ENCODE peak calls at places on chromosomes 1 and 21, in nine cellular contexts. T is upper lobe of left lung, X is Calu3, I is hepatocyte, F is foreskin keratinocyte, Z is lung, G is mucosa of descending colon, P is cardiac fibroblast, D is uterus. Q is an unnamed sample.

GRCh38 chr1:111620412-111620971 is 903 bp downstream of the RAP1A start:
- DNase-seq in Z (peak; percentile 66), I (no peak), F (peak; percentile 36), D (no peak), G (peak; percentile 63), P (no peak), T (no peak), X (no peak), Q (no peak)

GRCh38 chr1:17122449-17123194 is 3.4 kb upstream of the PADI2 start:
- DNase-seq in F (no peak), D (no peak), T (no peak), X (no peak), G (peak; percentile 60), I (no peak), Z (no peak), P (peak; percentile 34), Q (no peak)

GRCh38 chr1:1325288-1326074 is 879 bp downstream of the CPTP start:
- DNase-seq in P (no peak), Z (no peak), F (no peak), X (no peak), D (no peak), T (no peak), G (peak; percentile 70), I (no peak), Q (no peak)

GRCh38 chr21:33644383-33645074 is 2.2 kb downstream of the ITSN1 start:
- DNase-seq in G (no peak), F (peak; percentile 13), D (peak; percentile 39), I (peak; percentile 57), X (no peak), Z (no peak), T (no peak), P (peak; percentile 90), Q (no peak)

GRCh38 chr1:24540906-24541710 is 14.8 kb upstream of the NCMAP start:
- DNase-seq in X (peak; percentile 57), P (peak; percentile 60), Z (peak; percentile 53), F (peak; percentile 39), T (no peak), D (no peak), I (peak; percentile 78), G (peak; percentile 76), Q (no peak)

GRCh38 chr1:191641420-191642215 is 516.6 kb upstream of the RGS18 start:
- DNase-seq in F (peak; percentile 35), G (no peak), I (no peak), X (no peak), T (no peak), Z (no peak), D (no peak), P (no peak), Q (no peak)

GRCh38 chr1:164660415-164661174 is 101.6 kb downstream of the PBX1 start:
- DNase-seq in G (peak; percentile 38), I (no peak), Z (no peak), D (no peak), T (no peak), F (no peak), X (peak; percentile 49), P (peak; percentile 47), Q (no peak)

GRCh38 chr1:119773711-119774241 is 5.1 kb upstream of the HMGCS2 start:
- DNase-seq in D (no peak), T (no peak), F (peak; percentile 32), P (peak; percentile 56), X (no peak), I (no peak), Z (no peak), G (no peak), Q (no peak)

GRCh38 chr1:154442006-154442740 is 37.0 kb downstream of the IL6R start:
- DNase-seq in T (peak; percentile 58), F (no peak), P (peak; percentile 72), D (no peak), G (peak; percentile 27), X (no peak), I (no peak), Z (no peak), Q (no peak)
- TF ChIP-seq CTCF in T (peak; percentile 21), F (peak; percentile 50), P (peak; percentile 29), D (peak; percentile 20), G (no peak), X (peak; percentile 40), I (peak; percentile 18), Z (no peak), Q (no peak)

GRCh38 chr1:15005116-15005515 is 148.4 kb upstream of the TMEM51 start:
- DNase-seq in X (no peak), I (no peak), G (no peak), Z (no peak), D (no peak), P (no peak), F (no peak), T (no peak), Q (no peak)
- TF ChIP-seq CTCF in X (no peak), I (no peak), G (no peak), Z (no peak), D (no peak), P (no peak), F (no peak), T (no peak), Q (no peak)

GRCh38 chr1:109704173-109704572 is 7.9 kb upstream of the GSTM5 start:
- DNase-seq in I (no peak), G (no peak), X (no peak), F (no peak), P (no peak), T (no peak), Z (no peak), D (no peak), Q (no peak)
- TF ChIP-seq CTCF in I (no peak), G (no peak), X (no peak), F (peak; percentile 12), P (no peak), T (no peak), Z (no peak), D (no peak), Q (no peak)

DNA sequence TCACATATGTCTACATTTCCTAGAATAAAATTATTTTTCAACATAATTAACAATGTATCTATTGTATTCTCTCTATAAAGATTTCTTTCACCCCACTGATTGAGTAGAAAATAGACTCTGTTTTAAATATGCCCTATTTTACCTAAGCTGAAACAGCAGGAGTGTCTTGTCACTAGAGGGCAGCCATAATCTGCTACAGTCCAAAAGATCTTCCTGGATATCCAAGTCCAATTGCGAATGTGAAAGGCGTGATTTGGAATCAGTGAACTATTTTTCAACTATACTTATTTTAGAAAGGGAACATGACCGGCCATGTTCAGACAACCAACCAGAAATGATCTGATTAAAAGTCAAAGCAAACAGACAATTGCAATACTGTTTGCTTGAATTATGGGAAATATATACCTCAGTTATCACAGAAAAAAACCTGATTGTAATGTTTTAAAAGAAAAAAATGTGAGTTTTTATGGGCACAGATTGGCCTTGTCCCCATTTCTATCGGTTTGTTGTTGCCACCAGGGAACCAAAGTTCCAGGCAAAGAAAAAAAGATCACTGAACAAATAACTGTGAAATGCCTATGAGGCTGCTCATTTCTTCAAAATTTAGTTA is 1211.0 kb upstream of the ADGRL4 start:
- DNase-seq in G (peak; percentile 14), I (peak; percentile 78), P (peak; percentile 88), X (peak; percentile 27), F (peak; percentile 76), Z (no peak), D (no peak), T (no peak), Q (no peak)
- TF ChIP-seq CTCF in G (no peak), I (peak; percentile 84), P (peak; percentile 74), X (peak; percentile 52), F (peak; percentile 88), Z (no peak), D (no peak), T (no peak), Q (peak; percentile 30)

GRCh38 chr1:246262281-246262680 is 244.8 kb downstream of the SMYD3 start:
- DNase-seq in G (no peak), Z (no peak), X (no peak), F (peak; percentile 17), D (no peak), P (no peak), I (no peak), T (no peak), Q (no peak)

GRCh38 chr1:246258250-246258649 is 248.8 kb downstream of the SMYD3 start:
- DNase-seq in X (no peak), G (no peak), D (no peak), F (no peak), I (no peak), T (no peak), P (no peak), Z (no peak), Q (no peak)

GRCh38 chr1:246265481-246265880 is 241.6 kb downstream of the SMYD3 start:
- DNase-seq in P (no peak), F (no peak), T (no peak), D (no peak), Z (no peak), X (no peak), I (no peak), G (no peak), Q (no peak)

GRCh38 chr1:246267426-246267825 is 239.7 kb downstream of the SMYD3 start:
- DNase-seq in F (no peak), G (no peak), X (no peak), D (no peak), I (no peak), P (no peak), Z (no peak), T (no peak), Q (no peak)

GRCh38 chr1:246261641-246262040 is 245.4 kb downstream of the SMYD3 start:
- DNase-seq in I (no peak), P (peak; percentile 3), Z (no peak), G (no peak), F (no peak), X (no peak), D (no peak), T (no peak), Q (no peak)
- TF ChIP-seq CTCF in I (peak; percentile 35), P (peak; percentile 24), Z (no peak), G (no peak), F (peak; percentile 21), X (no peak), D (no peak), T (no peak), Q (no peak)

DNA sequence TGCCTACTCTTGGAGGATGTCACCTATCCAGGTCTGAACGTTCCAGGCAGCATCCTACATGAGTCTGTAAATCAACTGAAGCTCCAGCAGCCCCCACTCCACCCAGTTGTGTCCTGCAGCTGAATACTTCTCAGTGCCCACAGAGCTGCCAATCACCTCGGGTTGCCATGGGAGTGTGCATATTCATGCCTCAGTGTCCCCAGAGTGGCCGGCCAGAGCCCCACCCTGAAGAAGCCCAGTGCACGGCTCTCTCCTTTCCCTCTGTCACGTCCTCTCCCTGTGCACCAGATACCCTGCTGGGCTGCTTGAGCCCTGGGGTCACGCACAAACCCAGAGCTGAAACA is 16.1 kb upstream of the GSTM4 start:
- DNase-seq in X (no peak), I (peak; percentile 3), T (peak; percentile 8), F (no peak), D (no peak), P (no peak), Z (peak; percentile 6), G (no peak), Q (no peak)
- TF ChIP-seq CTCF in X (no peak), I (no peak), T (no peak), F (no peak), D (no peak), P (no peak), Z (no peak), G (no peak), Q (no peak)

DNA sequence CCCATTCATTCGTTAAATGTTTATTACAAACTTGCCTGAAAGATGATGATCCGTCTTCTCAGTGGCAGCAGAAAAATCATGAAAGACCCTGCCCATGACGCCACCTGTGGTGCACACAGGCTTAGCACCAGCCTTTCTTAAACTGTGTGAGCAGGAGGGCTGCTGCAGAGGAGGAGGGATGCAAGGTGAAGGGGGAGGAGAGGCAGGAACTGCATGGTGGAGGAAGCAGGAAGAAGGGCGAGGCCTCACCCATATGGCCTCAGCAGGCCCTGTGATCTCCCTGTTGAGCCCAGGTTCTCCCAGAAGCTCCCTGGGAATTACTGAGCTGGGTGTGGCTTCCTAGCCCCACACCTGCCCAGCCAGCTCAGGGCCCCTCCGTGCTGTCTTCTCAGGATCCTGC is 25.0 kb upstream of the RD3 start:
- DNase-seq in D (no peak), X (peak; percentile 79), P (no peak), F (peak; percentile 45), Z (no peak), T (no peak), I (peak; percentile 79), G (peak; percentile 82), Q (no peak)
- TF ChIP-seq CTCF in D (no peak), X (peak; percentile 43), P (no peak), F (peak; percentile 10), Z (no peak), T (no peak), I (no peak), G (no peak), Q (no peak)

Q was measured in suprapubic skin.